ENCODE peak calls at places on chromosome 1, in nine cellular contexts. One of them, this sample, is unnamed.
A peak's percentile ranks its signal among the peaks of the same experiment; 100 is the strongest.

GRCh38 chr1:39098569-39099250 is 72.6 kb downstream of the NDUFS5 start:
- DNase-seq in mammary epithelial cell: peak; percentile 88
- DNase-seq in IMR-90: peak; percentile 92
- DNase-seq in AG09309: peak; percentile 87
- DNase-seq in fibroblast of villous mesenchyme: peak; percentile 91
- DNase-seq in Caco-2: peak; percentile 70
- DNase-seq in AG09319: peak; percentile 82
- DNase-seq in LNCaP clone FGC: peak; percentile 73
- DNase-seq in A549: peak; percentile 93
- DNase-seq in this sample: no peak

GRCh38 chr1:27755865-27756264 is 17.2 kb upstream of the STX12 start:
- DNase-seq in fibroblast of villous mesenchyme: no peak
- DNase-seq in AG09319: no peak
- DNase-seq in LNCaP clone FGC: peak; percentile 46
- DNase-seq in Caco-2: no peak
- DNase-seq in IMR-90: no peak
- DNase-seq in AG09309: no peak
- DNase-seq in A549: no peak
- DNase-seq in mammary epithelial cell: no peak
- DNase-seq in this sample: no peak

GRCh38 chr1:228403231-228403631 is 3.4 kb downstream of the TRIM11 start:
- DNase-seq in fibroblast of villous mesenchyme: no peak
- DNase-seq in IMR-90: no peak
- DNase-seq in A549: no peak
- DNase-seq in AG09309: no peak
- DNase-seq in AG09319: no peak
- DNase-seq in Caco-2: no peak
- DNase-seq in LNCaP clone FGC: no peak
- DNase-seq in mammary epithelial cell: no peak
- DNase-seq in this sample: no peak

GRCh38 chr1:236742421-236743160 is 52.5 kb upstream of the MTR start:
- DNase-seq in Caco-2: no peak
- DNase-seq in LNCaP clone FGC: no peak
- DNase-seq in fibroblast of villous mesenchyme: no peak
- DNase-seq in mammary epithelial cell: no peak
- DNase-seq in AG09319: no peak
- DNase-seq in AG09309: no peak
- DNase-seq in IMR-90: no peak
- DNase-seq in A549: no peak
- DNase-seq in this sample: no peak

GRCh38 chr1:4937876-4938534 is 283.6 kb downstream of the AJAP1 start:
- DNase-seq in mammary epithelial cell: no peak
- DNase-seq in A549: no peak
- DNase-seq in AG09319: no peak
- DNase-seq in AG09309: no peak
- DNase-seq in IMR-90: no peak
- DNase-seq in LNCaP clone FGC: no peak
- DNase-seq in fibroblast of villous mesenchyme: no peak
- DNase-seq in Caco-2: no peak
- DNase-seq in this sample: no peak

GRCh38 chr1:91795601-91796389 is 90.2 kb downstream of the TGFBR3 start:
- DNase-seq in IMR-90: peak; percentile 77
- DNase-seq in fibroblast of villous mesenchyme: peak; percentile 64
- DNase-seq in A549: no peak
- DNase-seq in AG09309: peak; percentile 63
- DNase-seq in mammary epithelial cell: peak; percentile 14
- DNase-seq in Caco-2: no peak
- DNase-seq in LNCaP clone FGC: no peak
- DNase-seq in AG09319: peak; percentile 86
- DNase-seq in this sample: no peak

GRCh38 chr1:222926566-222926965 is 111.7 kb downstream of the DISP1 start:
- DNase-seq in fibroblast of villous mesenchyme: peak; percentile 32
- DNase-seq in LNCaP clone FGC: no peak
- DNase-seq in mammary epithelial cell: no peak
- DNase-seq in A549: no peak
- DNase-seq in Caco-2: no peak
- DNase-seq in AG09309: no peak
- DNase-seq in AG09319: peak; percentile 19
- DNase-seq in IMR-90: peak; percentile 89
- DNase-seq in this sample: no peak

GRCh38 chr1:38028105-38028591 is 15.6 kb downstream of the UTP11 start:
- DNase-seq in AG09319: no peak
- DNase-seq in LNCaP clone FGC: no peak
- DNase-seq in IMR-90: no peak
- DNase-seq in A549: no peak
- DNase-seq in mammary epithelial cell: peak; percentile 93
- DNase-seq in fibroblast of villous mesenchyme: no peak
- DNase-seq in Caco-2: no peak
- DNase-seq in AG09309: no peak
- DNase-seq in this sample: no peak

GRCh38 chr1:2785631-2786328 is 15.7 kb downstream of the TTC34 start:
- DNase-seq in LNCaP clone FGC: no peak
- DNase-seq in AG09319: no peak
- DNase-seq in Caco-2: no peak
- DNase-seq in AG09309: no peak
- DNase-seq in fibroblast of villous mesenchyme: no peak
- DNase-seq in A549: no peak
- DNase-seq in IMR-90: no peak
- DNase-seq in mammary epithelial cell: no peak
- DNase-seq in this sample: no peak

GRCh38 chr1:29315262-29315661 is 78.9 kb downstream of the PTPRU start:
- DNase-seq in AG09309: no peak
- DNase-seq in fibroblast of villous mesenchyme: no peak
- DNase-seq in A549: no peak
- DNase-seq in Caco-2: no peak
- DNase-seq in AG09319: no peak
- DNase-seq in IMR-90: no peak
- DNase-seq in mammary epithelial cell: no peak
- DNase-seq in LNCaP clone FGC: no peak
- DNase-seq in this sample: no peak

GRCh38 chr1:245156041-245156735 is 1.4 kb downstream of the KIF26B start:
- DNase-seq in LNCaP clone FGC: peak; percentile 13
- DNase-seq in IMR-90: peak; percentile 65
- DNase-seq in Caco-2: peak; percentile 94
- DNase-seq in A549: peak; percentile 94
- DNase-seq in fibroblast of villous mesenchyme: peak; percentile 75
- DNase-seq in mammary epithelial cell: peak; percentile 82
- DNase-seq in AG09309: no peak
- DNase-seq in AG09319: peak; percentile 43
- DNase-seq in this sample: peak; percentile 90

GRCh38 chr1:223244366-223245103 is 101.5 kb upstream of the TLR5 start:
- DNase-seq in AG09309: no peak
- DNase-seq in fibroblast of villous mesenchyme: no peak
- DNase-seq in LNCaP clone FGC: no peak
- DNase-seq in AG09319: no peak
- DNase-seq in Caco-2: no peak
- DNase-seq in mammary epithelial cell: peak; percentile 41
- DNase-seq in A549: no peak
- DNase-seq in IMR-90: peak; percentile 46
- DNase-seq in this sample: no peak

GRCh38 chr1:113678159-113678469 is 81.2 kb downstream of the PHTF1 start:
- DNase-seq in IMR-90: no peak
- DNase-seq in AG09319: no peak
- DNase-seq in fibroblast of villous mesenchyme: no peak
- DNase-seq in mammary epithelial cell: no peak
- DNase-seq in AG09309: no peak
- DNase-seq in A549: no peak
- DNase-seq in LNCaP clone FGC: no peak
- DNase-seq in Caco-2: no peak
- DNase-seq in this sample: no peak
- TF ChIP-seq CTCF in IMR-90: no peak
- TF ChIP-seq CTCF in AG09319: no peak
- TF ChIP-seq CTCF in fibroblast of villous mesenchyme: no peak
- TF ChIP-seq CTCF in mammary epithelial cell: no peak
- TF ChIP-seq CTCF in AG09309: no peak
- TF ChIP-seq CTCF in A549: no peak
- TF ChIP-seq CTCF in LNCaP clone FGC: no peak
- TF ChIP-seq CTCF in Caco-2: no peak
- TF ChIP-seq CTCF in this sample: no peak

GRCh38 chr1:33429846-33430750 is 797 bp downstream of the PHC2 start:
- DNase-seq in A549: peak; percentile 5
- DNase-seq in LNCaP clone FGC: no peak
- DNase-seq in mammary epithelial cell: peak; percentile 32
- DNase-seq in AG09309: no peak
- DNase-seq in AG09319: no peak
- DNase-seq in Caco-2: peak; percentile 24
- DNase-seq in fibroblast of villous mesenchyme: peak; percentile 29
- DNase-seq in IMR-90: no peak
- DNase-seq in this sample: peak; percentile 32

GRCh38 chr1:33428661-33429060 is 2.2 kb downstream of the PHC2 start:
- DNase-seq in IMR-90: no peak
- DNase-seq in LNCaP clone FGC: no peak
- DNase-seq in mammary epithelial cell: no peak
- DNase-seq in A549: no peak
- DNase-seq in fibroblast of villous mesenchyme: no peak
- DNase-seq in AG09319: no peak
- DNase-seq in AG09309: no peak
- DNase-seq in Caco-2: no peak
- DNase-seq in this sample: no peak

GRCh38 chr1:33433509-33434362 is 2.8 kb upstream of the PHC2 start:
- DNase-seq in A549: peak; percentile 16
- DNase-seq in AG09309: peak; percentile 100
- DNase-seq in Caco-2: no peak
- DNase-seq in AG09319: peak; percentile 92
- DNase-seq in IMR-90: peak; percentile 99
- DNase-seq in fibroblast of villous mesenchyme: peak; percentile 100
- DNase-seq in mammary epithelial cell: peak; percentile 100
- DNase-seq in LNCaP clone FGC: no peak
- DNase-seq in this sample: no peak

GRCh38 chr1:33429332-33429731 is 1.6 kb downstream of the PHC2 start:
- DNase-seq in AG09309: no peak
- DNase-seq in AG09319: no peak
- DNase-seq in fibroblast of villous mesenchyme: no peak
- DNase-seq in A549: no peak
- DNase-seq in LNCaP clone FGC: no peak
- DNase-seq in IMR-90: no peak
- DNase-seq in mammary epithelial cell: no peak
- DNase-seq in Caco-2: no peak
- DNase-seq in this sample: no peak

GRCh38 chr1:33430751-33431593 is at the start of gene PHC2:
- DNase-seq in IMR-90: peak; percentile 94
- DNase-seq in AG09309: peak; percentile 74
- DNase-seq in Caco-2: peak; percentile 95
- DNase-seq in A549: peak; percentile 90
- DNase-seq in mammary epithelial cell: peak; percentile 97
- DNase-seq in LNCaP clone FGC: peak; percentile 94
- DNase-seq in AG09319: peak; percentile 86
- DNase-seq in fibroblast of villous mesenchyme: peak; percentile 96
- DNase-seq in this sample: peak; percentile 97
- TF ChIP-seq CTCF in IMR-90: peak; percentile 45
- TF ChIP-seq CTCF in AG09309: peak; percentile 14
- TF ChIP-seq CTCF in Caco-2: no peak
- TF ChIP-seq CTCF in A549: no peak
- TF ChIP-seq CTCF in mammary epithelial cell: no peak
- TF ChIP-seq CTCF in LNCaP clone FGC: peak; percentile 39
- TF ChIP-seq CTCF in AG09319: no peak
- TF ChIP-seq CTCF in fibroblast of villous mesenchyme: peak; percentile 11
- TF ChIP-seq CTCF in this sample: peak; percentile 29

GRCh38 chr1:171741872-171742576 is at the start of gene VAMP4:
- DNase-seq in fibroblast of villous mesenchyme: peak; percentile 83
- DNase-seq in Caco-2: peak; percentile 87
- DNase-seq in AG09319: no peak
- DNase-seq in A549: peak; percentile 74
- DNase-seq in AG09309: peak; percentile 40
- DNase-seq in mammary epithelial cell: peak; percentile 85
- DNase-seq in IMR-90: peak; percentile 76
- DNase-seq in LNCaP clone FGC: peak; percentile 52
- DNase-seq in this sample: peak; percentile 74

GRCh38 chr1:171738921-171739320 is 2.9 kb downstream of the VAMP4 start:
- DNase-seq in AG09309: no peak
- DNase-seq in mammary epithelial cell: no peak
- DNase-seq in A549: no peak
- DNase-seq in LNCaP clone FGC: no peak
- DNase-seq in AG09319: no peak
- DNase-seq in fibroblast of villous mesenchyme: peak; percentile 30
- DNase-seq in IMR-90: peak; percentile 19
- DNase-seq in Caco-2: no peak
- DNase-seq in this sample: no peak

GRCh38 chr1:171739646-171740045 is 2.2 kb downstream of the VAMP4 start:
- DNase-seq in AG09319: no peak
- DNase-seq in mammary epithelial cell: no peak
- DNase-seq in IMR-90: peak; percentile 53
- DNase-seq in A549: no peak
- DNase-seq in fibroblast of villous mesenchyme: peak; percentile 26
- DNase-seq in AG09309: no peak
- DNase-seq in LNCaP clone FGC: no peak
- DNase-seq in Caco-2: no peak
- DNase-seq in this sample: no peak

GRCh38 chr1:171740987-171741871 is 636 bp downstream of the VAMP4 start:
- DNase-seq in LNCaP clone FGC: peak; percentile 19
- DNase-seq in AG09309: no peak
- DNase-seq in Caco-2: peak; percentile 49
- DNase-seq in mammary epithelial cell: peak; percentile 24
- DNase-seq in AG09319: no peak
- DNase-seq in fibroblast of villous mesenchyme: peak; percentile 29
- DNase-seq in A549: peak; percentile 25
- DNase-seq in IMR-90: peak; percentile 25
- DNase-seq in this sample: no peak

DNA sequence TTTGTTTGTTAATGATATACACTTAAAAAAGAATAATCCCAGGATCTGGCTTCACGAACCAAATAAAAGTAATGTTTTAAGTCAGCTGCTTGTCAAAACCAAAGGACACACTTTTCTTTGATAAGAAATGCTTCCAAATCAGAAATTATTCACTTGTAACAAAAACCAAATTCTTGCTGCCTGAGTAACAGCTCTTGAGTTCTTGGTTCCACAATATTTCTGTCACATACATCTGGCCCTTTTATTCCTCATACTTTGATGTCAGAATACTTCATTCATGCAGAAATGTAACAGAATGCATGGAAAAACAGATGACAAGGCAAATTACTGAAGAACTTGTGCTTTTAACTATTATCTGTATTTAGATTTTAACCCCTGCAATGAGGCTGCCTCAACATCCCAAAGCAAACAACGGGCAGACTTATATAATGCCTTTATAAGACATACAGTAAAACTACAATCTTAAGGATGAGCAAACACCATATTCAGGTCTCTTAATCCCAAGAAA is 1.5 kb downstream of the VAMP4 start:
- DNase-seq in AG09319: no peak
- DNase-seq in mammary epithelial cell: no peak
- DNase-seq in fibroblast of villous mesenchyme: peak; percentile 14
- DNase-seq in A549: no peak
- DNase-seq in LNCaP clone FGC: no peak
- DNase-seq in AG09309: no peak
- DNase-seq in Caco-2: no peak
- DNase-seq in IMR-90: peak; percentile 33
- DNase-seq in this sample: no peak
- TF ChIP-seq CTCF in AG09319: no peak
- TF ChIP-seq CTCF in mammary epithelial cell: no peak
- TF ChIP-seq CTCF in fibroblast of villous mesenchyme: no peak
- TF ChIP-seq CTCF in A549: no peak
- TF ChIP-seq CTCF in LNCaP clone FGC: no peak
- TF ChIP-seq CTCF in AG09309: no peak
- TF ChIP-seq CTCF in Caco-2: no peak
- TF ChIP-seq CTCF in IMR-90: no peak
- TF ChIP-seq CTCF in this sample: no peak

GRCh38 chr1:199283814-199284213 is 645.0 kb downstream of the PTPRC start:
- DNase-seq in IMR-90: no peak
- DNase-seq in AG09319: no peak
- DNase-seq in fibroblast of villous mesenchyme: no peak
- DNase-seq in AG09309: no peak
- DNase-seq in mammary epithelial cell: no peak
- DNase-seq in A549: no peak
- DNase-seq in Caco-2: no peak
- DNase-seq in LNCaP clone FGC: no peak
- DNase-seq in this sample: no peak
- TF ChIP-seq CTCF in IMR-90: no peak
- TF ChIP-seq CTCF in AG09319: no peak
- TF ChIP-seq CTCF in fibroblast of villous mesenchyme: no peak
- TF ChIP-seq CTCF in AG09309: no peak
- TF ChIP-seq CTCF in mammary epithelial cell: no peak
- TF ChIP-seq CTCF in A549: no peak
- TF ChIP-seq CTCF in Caco-2: no peak
- TF ChIP-seq CTCF in LNCaP clone FGC: no peak
- TF ChIP-seq CTCF in this sample: no peak